ENCODE peak calls at places on chromosomes 12 and 14, in ten cellular contexts. A, D, R, H, P, M, O, N, I and U are unnamed samples.
A peak's percentile ranks its signal among the peaks of the same experiment; 100 is the strongest.

GRCh38 chr14:41986083-41986645 is 379.5 kb downstream of the LRFN5 start:
- DNase-seq in P (no peak), M (no peak), D (no peak), I (no peak), A (no peak), R (no peak), O (no peak), H (no peak), N (no peak), U (no peak)

GRCh38 chr12:49339464-49339861 is 2.5 kb upstream of the C1QL4 start:
- DNase-seq in H (no peak), D (no peak), P (no peak), M (no peak), I (no peak), O (peak; percentile 76), A (no peak), N (no peak), R (no peak), U (no peak)

GRCh38 chr12:9361879-9362326 is 153.7 kb upstream of the PZP start:
- DNase-seq in N (no peak), I (no peak), R (no peak), O (no peak), H (no peak), D (no peak), A (no peak), P (no peak), M (no peak), U (no peak)

GRCh38 chr12:124019115-124019514 is 46.1 kb downstream of the ZNF664 start:
- DNase-seq in N (no peak), I (no peak), D (no peak), A (no peak), M (no peak), P (no peak), H (no peak), R (no peak), O (no peak), U (no peak)

GRCh38 chr12:3550839-3551238 is 59.8 kb downstream of the PRMT8 start:
- DNase-seq in D (no peak), I (no peak), H (no peak), R (no peak), O (no peak), M (no peak), A (no peak), N (no peak), P (no peak), U (no peak)

GRCh38 chr12:96343347-96343954 is 56.8 kb downstream of the CDK17 start:
- DNase-seq in A (no peak), P (no peak), M (no peak), H (no peak), R (peak; percentile 75), O (no peak), N (no peak), D (no peak), I (no peak), U (no peak)

GRCh38 chr12:60257063-60257462 is 661.2 kb downstream of the SLC16A7 start:
- DNase-seq in A (no peak), P (peak; percentile 80), N (no peak), M (no peak), R (peak; percentile 87), D (peak; percentile 13), O (no peak), I (no peak), H (no peak), U (no peak)

GRCh38 chr12:90211017-90211416 is 502.4 kb upstream of the ATP2B1 start:
- DNase-seq in A (no peak), O (no peak), H (no peak), R (peak; percentile 87), M (no peak), D (peak; percentile 5), I (no peak), P (peak; percentile 95), N (no peak), U (no peak)

GRCh38 chr12:116922194-116922897 is 11.6 kb downstream of the FBXW8 start:
- DNase-seq in R (no peak), A (no peak), O (no peak), M (no peak), I (no peak), P (no peak), H (no peak), D (no peak), N (no peak), U (no peak)

GRCh38 chr14:85250369-85250768 is 279.6 kb upstream of the FLRT2 start:
- DNase-seq in O (no peak), N (no peak), D (no peak), R (no peak), H (no peak), A (no peak), M (no peak), P (no peak), I (no peak), U (no peak)

GRCh38 chr14:104066279-104066678 is 19.2 kb upstream of the ASPG start:
- DNase-seq in D (no peak), H (no peak), I (no peak), A (no peak), M (no peak), R (no peak), P (no peak), N (no peak), O (no peak), U (no peak)

GRCh38 chr12:84054811-84055210 is 857.8 kb downstream of the SLC6A15 start:
- DNase-seq in A (no peak), D (no peak), N (no peak), O (no peak), R (no peak), P (no peak), M (no peak), I (no peak), H (no peak), U (no peak)

GRCh38 chr12:55132816-55133215 is 6.6 kb downstream of the OR9K2 start:
- DNase-seq in R (no peak), A (no peak), H (no peak), P (peak; percentile 9), N (no peak), M (no peak), O (no peak), I (no peak), D (no peak), U (no peak)

GRCh38 chr12:91763654-91764439 is 381.8 kb downstream of the BTG1 start:
- DNase-seq in R (no peak), O (no peak), H (no peak), M (no peak), N (no peak), D (no peak), I (no peak), P (no peak), A (no peak), U (no peak)

DNA sequence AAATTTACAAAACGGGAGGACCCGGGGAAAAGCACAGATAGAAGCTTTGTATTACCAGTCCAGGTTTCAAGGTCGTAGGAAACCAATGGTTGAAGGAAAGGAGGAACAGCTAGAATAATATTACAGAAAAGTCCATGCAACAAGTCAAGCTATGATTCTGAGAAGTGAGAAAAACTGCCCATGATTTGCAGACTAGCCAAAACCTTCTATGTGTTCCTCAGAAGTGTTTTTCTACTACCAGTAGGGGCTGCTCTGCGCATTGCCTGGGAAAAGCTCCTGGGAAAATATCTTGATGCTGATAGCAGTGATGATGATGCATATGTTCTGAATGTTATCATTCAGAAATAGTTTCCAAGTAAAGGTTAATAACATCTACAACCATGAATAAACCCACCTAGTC is 2.2 kb downstream of the PDZRN4 start:
- DNase-seq in M (no peak), O (no peak), D (peak; percentile 42), N (peak; percentile 51), R (peak; percentile 20), P (peak; percentile 44), H (no peak), A (peak; percentile 27), I (no peak), U (no peak)
- TF ChIP-seq CTCF in M (peak; percentile 31), O (no peak), D (peak; percentile 54), N (peak; percentile 43), R (peak; percentile 30), P (peak; percentile 59), H (peak; percentile 65), A (peak; percentile 62), I (no peak), U (no peak)

GRCh38 chr14:76664790-76665189 is 96.5 kb upstream of the VASH1 start:
- DNase-seq in O (no peak), D (no peak), P (no peak), A (no peak), R (no peak), I (no peak), M (no peak), N (no peak), H (no peak), U (no peak)
- H3K27ac ChIP-seq in O (no peak overlapping the region), D (no peak overlapping the region), P (no peak overlapping the region), A (no peak overlapping the region), R (no peak overlapping the region), I (no peak overlapping the region), M (no peak overlapping the region), N (no peak overlapping the region), H (no peak overlapping the region), U (no peak overlapping the region)

DNA sequence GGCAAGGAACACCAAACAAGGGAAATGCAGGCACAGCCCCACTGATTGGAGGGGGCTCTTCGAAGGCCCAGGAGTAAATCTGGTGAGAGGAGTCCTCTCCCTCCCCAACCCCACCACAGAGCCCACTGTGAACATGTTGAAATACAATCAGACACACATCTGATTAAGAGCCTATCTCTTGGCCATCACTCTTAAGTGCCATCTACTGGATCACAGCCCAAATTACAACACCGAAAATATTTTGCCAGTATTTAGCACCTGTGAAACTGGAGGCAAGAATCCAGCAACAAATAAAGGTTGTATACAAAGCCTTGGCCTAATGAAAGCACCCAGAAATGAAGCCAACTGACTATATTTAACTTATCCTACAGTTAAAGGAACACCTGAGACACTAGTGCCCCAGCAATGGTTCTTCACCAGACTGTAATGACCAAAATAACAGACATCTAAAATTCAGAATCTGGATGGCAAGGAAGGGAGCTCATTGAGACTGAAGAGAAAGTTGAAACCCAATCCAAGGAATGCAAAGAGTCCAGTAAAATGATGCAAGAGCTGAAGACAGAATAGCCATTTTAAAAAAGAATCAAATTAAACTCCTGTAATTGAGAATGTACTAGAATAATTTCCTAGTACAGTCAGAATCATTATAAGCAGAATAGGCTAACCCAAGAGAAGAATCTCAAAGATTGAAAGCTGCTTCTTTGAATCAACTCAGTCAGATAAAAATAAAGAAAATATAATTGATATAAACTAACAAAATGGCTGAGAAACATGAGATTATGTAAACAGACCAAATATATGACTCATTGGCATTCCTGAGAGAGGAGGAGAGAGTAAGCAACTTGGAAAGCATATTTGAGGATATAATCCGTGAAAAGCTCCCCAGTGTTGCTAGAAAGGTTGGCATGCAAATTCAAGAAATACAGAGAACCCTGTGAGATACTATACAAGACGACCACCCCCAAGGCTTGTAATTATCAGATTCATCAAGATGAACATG is 1117.0 kb downstream of the FLRT2 start:
- DNase-seq in N (no peak), H (no peak), I (no peak), A (no peak), D (no peak), P (peak; percentile 52), O (no peak), R (peak; percentile 9), M (no peak), U (no peak)
- TF ChIP-seq CTCF in N (no peak), H (no peak), I (peak; percentile 9), A (no peak), D (no peak), P (peak; percentile 48), O (no peak), R (no peak), M (no peak), U (no peak)

DNA sequence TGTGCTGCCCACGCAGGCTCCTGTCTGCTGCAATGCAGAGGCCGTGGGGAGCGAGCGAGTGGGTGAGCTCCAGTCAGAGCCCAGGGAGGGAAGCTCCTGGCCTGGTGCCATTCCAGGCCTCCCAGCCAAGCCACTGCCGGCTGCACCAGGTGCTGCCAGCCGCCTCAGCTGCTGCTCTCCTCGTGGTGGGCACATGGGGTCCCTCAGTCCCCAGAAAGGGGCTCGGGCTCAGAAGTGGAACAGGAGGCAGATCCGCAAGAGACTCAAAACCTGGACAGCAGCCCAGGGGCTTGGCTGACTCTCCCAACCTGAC is 2.4 kb downstream of the ABCB9 start:
- DNase-seq in I (no peak), A (peak; percentile 78), H (no peak), R (peak; percentile 64), D (no peak), O (peak; percentile 81), N (peak; percentile 64), M (no peak), P (no peak), U (peak; percentile 37)
- H3K27ac ChIP-seq in I (no peak overlapping the region), A (peak overlapping the region; percentile 40), H (no peak overlapping the region), R (no peak overlapping the region), D (no peak overlapping the region), O (no peak overlapping the region), N (no peak overlapping the region), M (no peak overlapping the region), P (no peak overlapping the region), U (no peak overlapping the region)